ENCODE peak calls at places on chromosomes 11 and 22, in four cellular contexts. Z, J, W and D are unnamed samples.

GRCh38 chr22:39898997-39899396 is 1.9 kb upstream of the GRAP2 start:
- DNase-seq in W (no peak), J (no peak), Z (no peak), D (no peak)

GRCh38 chr11:67160872-67161783 is 42.1 kb downstream of the KDM2A start:
- DNase-seq in Z (no peak), W (no peak), J (no peak), D (no peak)

GRCh38 chr11:34266987-34267386 is 90.8 kb downstream of the ABTB2 start:
- DNase-seq in Z (peak; percentile 39), J (no peak), W (no peak), D (no peak)

GRCh38 chr22:41382098-41382578 is 396 bp downstream of the TEF start:
- DNase-seq in J (peak; percentile 79), Z (peak; percentile 84), W (peak; percentile 66), D (peak; percentile 72)

GRCh38 chr22:47605886-47606285 is 843.4 kb downstream of the TBC1D22A start:
- DNase-seq in W (no peak), J (no peak), Z (no peak), D (no peak)

GRCh38 chr22:23110190-23110921 is 31.4 kb downstream of the RSPH14 start:
- DNase-seq in Z (no peak), W (no peak), J (no peak), D (no peak)

GRCh38 chr22:37213941-37214340 is 1.7 kb upstream of the SSTR3 start:
- DNase-seq in J (no peak), Z (no peak), W (no peak), D (no peak)

GRCh38 chr11:134742228-134742612 is 330.2 kb upstream of the B3GAT1 start:
- DNase-seq in W (no peak), Z (no peak), J (no peak), D (no peak)

GRCh38 chr11:114232400-114233070 is 63.7 kb upstream of the NNMT start:
- DNase-seq in W (no peak), Z (no peak), J (no peak), D (no peak)

GRCh38 chr11:8544807-8545206 is 49.2 kb downstream of the STK33 start:
- DNase-seq in J (no peak), W (no peak), Z (no peak), D (no peak)

GRCh38 chr11:64314146-64314804 is 3.1 kb downstream of the TRMT112 start:
- DNase-seq in W (no peak), Z (no peak), J (no peak), D (no peak)

GRCh38 chr11:8222820-8223512 is 40.7 kb downstream of the LMO1 start:
- DNase-seq in Z (no peak), W (no peak), J (no peak), D (no peak)

GRCh38 chr11:64250875-64251721 is at the start of gene PLCB3:
- DNase-seq in W (peak; percentile 61), Z (no peak), J (no peak), D (no peak)

GRCh38 chr11:27395556-27396258 is 32.7 kb upstream of the CCDC34 start:
- DNase-seq in J (no peak), W (peak; percentile 41), Z (no peak), D (no peak)

GRCh38 chr22:48653929-48654328 is 1173.7 kb downstream of the BRD1 start:
- DNase-seq in W (no peak), J (no peak), Z (no peak), D (no peak)

GRCh38 chr11:14537134-14537599 is 17.0 kb upstream of the PSMA1 start:
- DNase-seq in Z (no peak), J (peak; percentile 38), W (peak; percentile 42), D (no peak)

GRCh38 chr11:67494371-67495233 is 10.6 kb downstream of the PITPNM1 start:
- DNase-seq in J (no peak), W (no peak), Z (no peak), D (no peak)

GRCh38 chr11:84780689-84781293 is 846.4 kb downstream of the DLG2 start:
- DNase-seq in Z (no peak), J (no peak), W (no peak), D (no peak)
- TF ChIP-seq CTCF in Z (peak; percentile 15), J (peak; percentile 39), W (peak; percentile 48), D (peak; percentile 9)

DNA sequence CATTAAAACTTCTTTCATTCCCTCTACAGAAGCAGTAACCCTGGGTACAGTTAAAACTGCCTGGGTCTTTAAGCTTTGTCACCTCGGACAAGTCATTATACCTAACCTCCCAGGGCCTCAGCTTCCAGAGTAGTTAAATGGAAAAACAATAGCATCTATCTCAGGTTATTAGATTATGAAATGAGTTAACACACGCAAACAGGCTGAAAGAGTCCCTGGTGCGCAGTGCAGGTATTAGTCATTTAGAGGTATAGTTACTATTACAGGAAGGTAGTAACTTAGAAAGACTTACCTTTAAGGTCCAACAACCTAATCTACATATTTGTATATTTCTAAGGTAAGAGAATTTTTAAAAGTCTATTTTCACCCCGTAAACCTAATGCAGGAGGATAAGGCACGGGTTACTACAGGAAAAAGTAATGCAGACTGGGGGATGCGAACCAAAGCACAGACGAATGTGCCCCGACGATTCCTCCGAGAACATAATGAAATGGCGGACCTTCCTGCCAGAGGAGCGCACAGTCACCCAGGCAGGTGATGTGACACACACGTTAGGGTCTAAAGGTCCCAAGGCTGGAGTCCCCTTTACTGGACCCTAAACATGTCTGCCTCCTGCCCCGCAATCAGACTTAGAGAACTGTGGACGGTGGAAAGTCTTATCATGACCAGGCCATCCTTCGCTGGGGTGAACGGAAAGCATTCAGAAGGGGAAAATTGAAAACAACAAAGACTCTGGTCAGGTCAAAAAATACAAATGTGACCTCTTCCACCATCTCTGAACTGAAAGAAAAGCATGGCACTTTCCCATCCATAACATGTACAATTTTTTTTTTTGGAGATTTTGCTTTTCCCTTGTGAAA is 1.3 kb downstream of the NAP1L4 start:
- DNase-seq in J (no peak), W (no peak), Z (no peak), D (no peak)
- H3K4me3 ChIP-seq in J (peak overlapping the region; percentile 96), W (peak overlapping the region; percentile 38), Z (peak overlapping the region; percentile 85), D (peak overlapping the region; percentile 78)

DNA sequence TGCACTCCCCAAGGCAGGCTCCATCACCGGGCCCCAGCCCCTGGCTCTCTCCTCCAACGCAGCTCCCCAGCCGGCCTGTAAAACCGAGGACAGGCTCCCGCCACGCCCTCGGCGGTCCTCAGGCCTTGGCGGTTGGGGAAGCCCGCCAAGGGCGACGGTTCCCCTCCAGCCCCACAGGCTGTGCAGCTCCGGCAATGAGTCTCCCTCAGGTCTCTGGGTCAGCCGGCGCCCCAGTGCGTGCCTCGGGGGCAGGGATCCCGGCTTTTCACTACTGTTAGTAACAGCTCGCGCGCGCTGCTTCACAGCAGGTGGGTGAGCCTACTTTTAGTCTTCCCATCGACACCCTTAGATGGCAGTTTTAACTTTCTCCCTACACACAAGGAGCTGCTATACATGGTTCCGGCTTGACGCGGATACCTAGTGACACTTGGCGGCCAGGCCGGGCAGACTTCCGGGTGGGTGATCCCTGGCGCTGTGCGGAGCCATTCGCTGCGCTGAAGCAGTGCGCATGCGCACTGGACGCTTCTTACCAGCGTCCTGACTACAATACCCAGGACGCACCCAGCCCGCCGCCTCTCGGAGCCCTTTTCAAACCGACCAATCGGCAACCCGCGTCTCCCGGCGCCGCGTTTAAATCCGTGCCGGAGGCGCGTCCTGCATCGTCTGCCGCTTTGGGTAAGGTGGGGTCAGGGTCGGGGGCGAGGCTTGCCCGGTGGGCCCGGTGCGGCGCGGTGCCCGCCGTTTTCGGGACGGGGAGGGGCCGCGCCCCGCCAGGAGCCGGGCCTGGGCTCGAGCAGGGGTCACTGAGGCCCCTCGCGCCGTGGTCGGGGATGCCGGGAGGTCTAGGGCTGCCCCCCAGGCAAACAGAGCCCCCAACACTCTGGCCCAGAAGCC is at the start of gene GTSE1:
- DNase-seq in W (peak; percentile 97), J (peak; percentile 98), Z (peak; percentile 97), D (peak; percentile 97)
- TF ChIP-seq POLR2A in W (peak; percentile 80), J (peak; percentile 74), Z (peak; percentile 47), D (peak; percentile 34)

GRCh38 chr11:77115956-77116355 is 12.1 kb upstream of the MYO7A start:
- DNase-seq in W (no peak), Z (no peak), J (no peak), D (no peak)

GRCh38 chr11:77114089-77114463 is 11.4 kb downstream of the OMP start:
- DNase-seq in J (no peak), Z (no peak), W (no peak), D (no peak)

GRCh38 chr11:77113382-77114088 is 10.9 kb downstream of the OMP start:
- DNase-seq in Z (no peak), J (peak; percentile 70), W (peak; percentile 56), D (no peak)

GRCh38 chr11:77117485-77117884 is 10.6 kb upstream of the MYO7A start:
- DNase-seq in W (no peak), J (no peak), Z (no peak), D (no peak)

GRCh38 chr11:77115181-77115611 is 12.6 kb downstream of the OMP start:
- DNase-seq in J (no peak), Z (no peak), W (no peak), D (no peak)
- TF ChIP-seq CTCF in J (peak; percentile 5), Z (no peak), W (no peak), D (no peak)